ENCODE peak calls at places on chromosomes 6 and 20, in nine cellular contexts. Z is endodermal cell; E is transverse colon; Q is CD8-positive, alpha-beta T cell; L is psoas muscle; K is heart left ventricle; X is A549; D is sigmoid colon; P is neural progenitor cell. W is an unnamed sample.

GRCh38 chr6:148746363-148747144 is at the start of gene UST:
- DNase-seq in Z (peak; percentile 95), E (peak; percentile 67), Q (peak; percentile 48), L (peak; percentile 87), K (peak; percentile 83), X (peak; percentile 47), D (peak; percentile 96), P (peak; percentile 96), W (peak; percentile 78)

GRCh38 chr6:33204415-33205171 is at the start of gene HSD17B8:
- DNase-seq in Z (peak; percentile 98), E (peak; percentile 97), Q (peak; percentile 75), L (peak; percentile 96), K (peak; percentile 97), X (peak; percentile 90), D (peak; percentile 97), P (peak; percentile 98), W (peak; percentile 94)

GRCh38 chr6:89197141-89197540 is 20.0 kb downstream of the GABRR1 start:
- DNase-seq in Z (no peak), E (no peak), Q (no peak), L (no peak), K (no peak), X (no peak), D (no peak), P (no peak), W (no peak)

GRCh38 chr6:164085552-164086325 is 671.2 kb downstream of the QKI start:
- DNase-seq in Z (no peak), E (no peak), Q (no peak), L (peak; percentile 82), K (peak; percentile 91), X (no peak), D (peak; percentile 84), P (peak; percentile 80), W (peak; percentile 72)

GRCh38 chr20:20364016-20364746 is 3.7 kb upstream of the INSM1 start:
- DNase-seq in Z (peak; percentile 92), E (no peak), Q (no peak), L (no peak), K (no peak), X (no peak), D (no peak), P (peak; percentile 83), W (no peak)

GRCh38 chr6:22807818-22808217 is 238.5 kb downstream of the HDGFL1 start:
- DNase-seq in Z (no peak), E (no peak), Q (no peak), L (no peak), K (no peak), X (no peak), D (no peak), P (no peak), W (no peak)

GRCh38 chr6:137751768-137752560 is 115.1 kb upstream of the TNFAIP3 start:
- DNase-seq in Z (no peak), E (no peak), Q (no peak), L (no peak), K (no peak), X (no peak), D (no peak), P (no peak), W (peak; percentile 76)

GRCh38 chr6:40536442-40536841 is 50.7 kb downstream of the LRFN2 start:
- DNase-seq in Z (peak; percentile 91), E (no peak), Q (no peak), L (no peak), K (no peak), X (peak; percentile 9), D (no peak), P (peak; percentile 53), W (no peak)

GRCh38 chr20:13130707-13131103 is 90.4 kb upstream of the ISM1 start:
- DNase-seq in Z (no peak), E (no peak), Q (no peak), L (no peak), K (no peak), X (no peak), D (no peak), P (no peak), W (no peak)

GRCh38 chr6:125222531-125223455 is 69.2 kb downstream of the TPD52L1 start:
- DNase-seq in Z (no peak), E (no peak), Q (no peak), L (no peak), K (no peak), X (no peak), D (no peak), P (no peak), W (no peak)

GRCh38 chr6:31016659-31017299 is 6.5 kb downstream of the MUC22 start:
- DNase-seq in Z (no peak), E (no peak), Q (no peak), L (no peak), K (no peak), X (no peak), D (no peak), P (no peak), W (no peak)

GRCh38 chr20:50605136-50605535 is 86.2 kb downstream of the RIPOR3 start:
- DNase-seq in Z (no peak), E (no peak), Q (no peak), L (no peak), K (no peak), X (no peak), D (no peak), P (no peak), W (no peak)

GRCh38 chr6:105136433-105137350 is 43.1 kb downstream of the POPDC3 start:
- DNase-seq in Z (peak; percentile 86), E (peak; percentile 55), Q (no peak), L (peak; percentile 75), K (peak; percentile 79), X (peak; percentile 57), D (peak; percentile 88), P (peak; percentile 87), W (peak; percentile 91)

GRCh38 chr20:19934792-19935491 is 82.2 kb upstream of the NAA20 start:
- DNase-seq in Z (no peak), E (peak; percentile 75), Q (no peak), L (peak; percentile 49), K (peak; percentile 73), X (peak; percentile 51), D (peak; percentile 79), P (no peak), W (peak; percentile 61)

GRCh38 chr20:13222319-13222716 is 1.2 kb downstream of the ISM1 start:
- DNase-seq in Z (peak; percentile 53), E (no peak), Q (no peak), L (no peak), K (no peak), X (no peak), D (no peak), P (peak; percentile 10), W (no peak)

GRCh38 chr6:170179925-170180324 is 111.0 kb downstream of the DLL1 start:
- DNase-seq in Z (no peak), E (no peak), Q (no peak), L (no peak), K (no peak), X (no peak), D (no peak), P (no peak), W (no peak)

GRCh38 chr20:58006346-58007316 is 221.8 kb downstream of the ANKRD60 start:
- DNase-seq in Z (no peak), E (no peak), Q (no peak), L (no peak), K (no peak), X (no peak), D (no peak), P (no peak), W (no peak)

GRCh38 chr20:58010186-58010585 is 218.3 kb downstream of the ANKRD60 start:
- DNase-seq in Z (peak; percentile 31), E (no peak), Q (no peak), L (no peak), K (no peak), X (no peak), D (no peak), P (no peak), W (no peak)

GRCh38 chr20:58008866-58009265 is 219.6 kb downstream of the ANKRD60 start:
- DNase-seq in Z (no peak), E (no peak), Q (no peak), L (no peak), K (no peak), X (no peak), D (no peak), P (no peak), W (no peak)

GRCh38 chr20:58007947-58008346 is 220.5 kb downstream of the ANKRD60 start:
- DNase-seq in Z (peak; percentile 5), E (no peak), Q (no peak), L (no peak), K (no peak), X (no peak), D (no peak), P (no peak), W (no peak)

GRCh38 chr20:58008413-58008812 is 220.0 kb downstream of the ANKRD60 start:
- DNase-seq in Z (peak; percentile 26), E (no peak), Q (no peak), L (no peak), K (no peak), X (no peak), D (no peak), P (no peak), W (no peak)
- TF ChIP-seq CTCF in Z (no peak), E (no peak), Q (no peak), L (no peak), K (no peak), X (no peak), D (no peak), P (no peak), W (no peak)

DNA sequence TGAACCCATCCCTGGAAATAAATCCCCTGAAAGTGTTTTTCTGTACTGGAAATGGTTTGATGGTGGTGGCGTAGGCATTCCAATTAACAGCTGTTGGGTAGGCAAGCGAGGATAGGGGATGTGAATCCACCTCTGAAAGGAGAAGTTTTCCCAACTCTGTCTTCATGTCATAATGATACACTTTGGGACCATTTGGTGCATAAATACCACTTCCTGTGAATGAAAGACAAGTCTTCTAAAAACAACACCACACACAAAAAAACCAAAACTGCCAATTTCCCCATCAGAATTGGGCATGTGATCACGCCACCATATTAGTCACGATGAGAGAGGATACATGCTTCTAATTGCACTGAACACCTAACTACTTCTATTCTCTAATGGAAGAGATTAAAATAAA is 6.4 kb downstream of the VNN2 start:
- DNase-seq in Z (no peak), E (no peak), Q (no peak), L (no peak), K (no peak), X (no peak), D (no peak), P (no peak), W (no peak)
- H3K27ac ChIP-seq in Z (no peak overlapping the region), E (no peak overlapping the region), Q (no peak overlapping the region), L (no peak overlapping the region), K (no peak overlapping the region), X (no peak overlapping the region), D (no peak overlapping the region), P (no peak overlapping the region), W (no peak overlapping the region)

GRCh38 chr6:82484737-82485650 is 121.4 kb downstream of the TPBG start:
- DNase-seq in Z (no peak), E (no peak), Q (no peak), L (no peak), K (no peak), X (no peak), D (no peak), P (peak; percentile 39), W (no peak)
- H3K9me3 ChIP-seq in Z (peaks cover 60% of the 10 kb centered on the region), E (peaks cover 11% of the 10 kb centered on the region), Q (no peaks in the 10 kb centered on the region), L (peaks cover 16% of the 10 kb centered on the region), K (no peaks in the 10 kb centered on the region), X (no peaks in the 10 kb centered on the region), D (no peaks in the 10 kb centered on the region), P (peaks cover 43% of the 10 kb centered on the region), W (no peaks in the 10 kb centered on the region)

DNA sequence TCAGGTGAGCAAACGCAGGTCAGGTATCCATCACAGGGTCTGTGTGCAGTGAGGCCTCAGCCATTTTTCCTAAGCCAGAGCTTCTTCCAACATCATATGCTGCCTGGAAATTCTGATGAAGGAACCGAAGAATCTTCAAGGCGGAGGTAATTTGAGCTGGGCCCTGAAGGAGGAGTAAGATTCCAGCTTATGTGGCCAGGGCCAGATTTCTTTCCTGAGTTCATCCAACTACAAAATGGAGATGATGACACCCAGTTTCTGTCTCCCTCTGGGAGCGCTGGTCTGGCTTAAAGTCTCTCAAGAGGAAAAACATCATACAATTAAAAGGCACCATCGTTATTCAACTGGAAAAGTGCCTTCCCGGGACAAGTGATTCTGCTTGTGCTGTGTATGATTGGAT is 6.9 kb upstream of the MANBAL start:
- DNase-seq in Z (peak; percentile 59), E (peak; percentile 19), Q (no peak), L (no peak), K (no peak), X (no peak), D (peak; percentile 82), P (peak; percentile 43), W (no peak)
- TF ChIP-seq CTCF in Z (peak; percentile 69), E (peak; percentile 44), Q (no peak), L (no peak), K (peak; percentile 20), X (peak; percentile 57), D (peak; percentile 68), P (peak; percentile 40), W (no peak)

W was measured in gastrocnemius medialis.